ENCODE peak calls at places on chromosomes 2 and 18, in ten cellular contexts. D, U, O, S, H, L, R, P, N and V are unnamed samples.

GRCh38 chr2:96258393-96259022 is 7.3 kb downstream of the TMEM127 start:
- DNase-seq in N (no peak), L (no peak), P (no peak), R (peak; percentile 78), U (no peak), D (no peak), S (peak; percentile 46), H (no peak), O (peak; percentile 67), V (peak; percentile 48)

GRCh38 chr18:5294113-5294617 is 1.4 kb downstream of the ZBTB14 start:
- DNase-seq in S (no peak), L (no peak), N (no peak), H (peak; percentile 65), O (peak; percentile 55), U (no peak), P (no peak), R (no peak), D (no peak), V (no peak)

GRCh38 chr2:83689402-83689801 is 769.7 kb downstream of the SUCLG1 start:
- DNase-seq in S (no peak), D (peak; percentile 19), P (no peak), U (no peak), R (no peak), N (no peak), L (no peak), H (no peak), O (no peak), V (no peak)

GRCh38 chr2:174336403-174337336 is 1.9 kb downstream of the SP9 start:
- DNase-seq in S (no peak), U (no peak), P (no peak), N (no peak), D (peak; percentile 48), L (peak; percentile 73), O (peak; percentile 66), H (peak; percentile 53), R (peak; percentile 79), V (peak; percentile 51)

GRCh38 chr2:174522553-174522952 is 35.7 kb upstream of the GPR155 start:
- DNase-seq in S (no peak), P (no peak), D (no peak), N (no peak), L (no peak), R (no peak), O (no peak), H (peak; percentile 15), U (no peak), V (no peak)

GRCh38 chr2:47645246-47645645 is 137.7 kb upstream of the MSH6 start:
- DNase-seq in U (no peak), N (no peak), P (no peak), O (no peak), S (no peak), L (no peak), R (no peak), D (no peak), H (no peak), V (no peak)

GRCh38 chr2:10301946-10302478 is 692 bp upstream of the HPCAL1 start:
- DNase-seq in H (no peak), D (no peak), L (no peak), N (no peak), R (no peak), S (no peak), O (no peak), U (no peak), P (no peak), V (no peak)

GRCh38 chr2:208441951-208442350 is 35.4 kb downstream of the PTH2R start:
- DNase-seq in O (no peak), D (no peak), N (no peak), U (no peak), R (no peak), H (no peak), P (no peak), S (no peak), L (no peak), V (no peak)

GRCh38 chr18:58054041-58054733 is 10.2 kb downstream of the NEDD4L start:
- DNase-seq in S (no peak), D (no peak), L (no peak), N (peak; percentile 56), O (no peak), U (no peak), P (no peak), R (no peak), H (no peak), V (no peak)

GRCh38 chr2:127011796-127012195 is 95.2 kb downstream of the BIN1 start:
- DNase-seq in N (no peak), R (no peak), L (no peak), U (no peak), S (no peak), H (no peak), O (no peak), D (no peak), P (no peak), V (no peak)

GRCh38 chr2:6222296-6222695 is 530.1 kb downstream of the SOX11 start:
- DNase-seq in H (no peak), L (no peak), N (no peak), D (no peak), R (no peak), S (no peak), O (no peak), U (no peak), P (no peak), V (no peak)

GRCh38 chr2:118492335-118492734 is 355.1 kb downstream of the EN1 start:
- DNase-seq in O (no peak), R (no peak), U (no peak), D (peak; percentile 24), P (no peak), L (no peak), S (no peak), N (no peak), H (peak; percentile 37), V (no peak)

GRCh38 chr18:63101811-63102210 is 217.8 kb downstream of the BCL2 start:
- DNase-seq in P (no peak), O (no peak), N (no peak), L (no peak), H (no peak), R (no peak), U (no peak), S (no peak), D (no peak), V (no peak)

GRCh38 chr2:3147641-3148530 is 229.7 kb downstream of the EIPR1 start:
- DNase-seq in U (no peak), L (no peak), N (no peak), S (no peak), O (no peak), R (no peak), D (no peak), P (no peak), H (no peak), V (no peak)

GRCh38 chr2:3146772-3147640 is 230.6 kb downstream of the EIPR1 start:
- DNase-seq in D (no peak), N (no peak), L (no peak), U (no peak), O (no peak), R (no peak), P (no peak), S (no peak), H (no peak), V (no peak)

GRCh38 chr2:3144856-3145255 is 232.8 kb downstream of the EIPR1 start:
- DNase-seq in O (no peak), N (no peak), P (no peak), H (no peak), D (no peak), L (no peak), U (no peak), S (no peak), R (no peak), V (no peak)

GRCh38 chr2:3145471-3146027 is 232.1 kb downstream of the EIPR1 start:
- DNase-seq in D (no peak), N (no peak), H (no peak), P (no peak), U (no peak), L (no peak), R (no peak), O (no peak), S (no peak), V (no peak)

GRCh38 chr2:3146175-3146574 is 231.4 kb downstream of the EIPR1 start:
- DNase-seq in S (no peak), O (no peak), H (no peak), R (no peak), P (no peak), D (no peak), U (no peak), N (no peak), L (no peak), V (no peak)
- H3K27me3 ChIP-seq in S (no peaks in the 10 kb centered on the region), O (no peaks in the 10 kb centered on the region), H (no peaks in the 10 kb centered on the region), R (no peaks in the 10 kb centered on the region), P (no peaks in the 10 kb centered on the region), D (no peaks in the 10 kb centered on the region), U (no peaks in the 10 kb centered on the region), N (no peaks in the 10 kb centered on the region), L (no peaks in the 10 kb centered on the region), V (no peaks in the 10 kb centered on the region)

DNA sequence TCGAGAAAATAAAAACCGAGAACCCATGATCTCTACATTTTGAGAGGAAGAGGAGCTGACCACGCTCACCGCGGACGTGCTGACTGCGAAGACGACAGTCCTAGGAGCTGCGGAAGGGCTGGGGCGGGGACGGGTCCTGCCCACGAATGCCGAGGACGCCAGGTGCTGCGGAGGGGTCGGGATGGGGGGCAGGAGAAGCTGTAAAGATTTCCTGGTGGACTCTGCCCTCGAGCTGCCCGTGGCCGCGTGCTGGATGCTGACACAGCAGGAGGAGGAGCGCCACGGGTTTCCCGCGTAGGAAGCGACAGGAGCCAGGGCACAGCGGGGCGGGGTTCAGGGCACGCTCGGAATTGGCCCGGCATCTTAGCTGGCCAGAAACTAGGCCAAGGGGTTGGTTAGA is 22.2 kb downstream of the ZSCAN30 start:
- DNase-seq in N (no peak), O (peak; percentile 67), H (peak; percentile 80), S (peak; percentile 11), U (peak; percentile 32), P (no peak), L (peak; percentile 65), D (no peak), R (no peak), V (peak; percentile 53)
- H3K9me3 ChIP-seq in N (no peaks in the 10 kb centered on the region), O (peaks cover 5% of the 10 kb centered on the region), H (no peaks in the 10 kb centered on the region), S (peaks cover 4% of the 10 kb centered on the region), U (no peaks in the 10 kb centered on the region), P (peaks cover 11% of the 10 kb centered on the region), L (no peaks in the 10 kb centered on the region), D (no peaks in the 10 kb centered on the region), R (no peaks in the 10 kb centered on the region), V (no peaks in the 10 kb centered on the region)

DNA sequence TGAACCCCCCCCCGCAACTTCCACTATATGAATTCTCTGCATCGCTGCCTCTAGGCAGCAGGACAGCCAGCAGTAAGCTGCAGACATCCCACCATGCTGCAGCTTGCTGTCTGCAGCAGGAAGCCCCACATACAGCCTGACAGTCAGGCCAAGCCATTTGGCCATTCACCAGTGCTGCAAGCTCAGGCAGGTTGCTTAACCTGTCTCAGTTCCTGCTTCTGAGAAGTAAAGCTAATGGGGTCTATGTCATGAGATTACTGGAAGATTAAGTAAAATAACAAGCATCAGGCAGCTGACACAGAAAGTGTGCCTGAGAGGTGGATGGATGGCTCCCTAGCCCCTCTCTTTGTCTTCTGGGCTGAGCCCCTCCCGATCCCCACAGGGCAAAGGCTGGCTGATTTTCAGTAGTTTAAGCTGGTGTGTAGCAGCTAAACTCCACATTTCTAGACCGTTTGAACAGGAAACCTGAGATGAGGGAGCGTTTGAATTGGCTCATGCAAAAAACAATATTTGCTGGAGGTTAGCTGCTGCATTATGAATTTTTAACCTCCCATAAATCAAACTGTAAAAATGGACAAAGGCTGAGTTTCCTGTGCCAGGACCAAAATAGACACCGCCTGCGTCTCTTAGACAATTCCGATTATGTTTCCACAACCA is 193.8 kb upstream of the ARL4C start:
- DNase-seq in P (no peak), N (no peak), R (no peak), S (no peak), O (no peak), H (no peak), D (no peak), U (no peak), L (no peak), V (no peak)
- H3K27ac ChIP-seq in P (no peak overlapping the region), N (no peak overlapping the region), R (no peak overlapping the region), S (no peak overlapping the region), O (no peak overlapping the region), H (no peak overlapping the region), D (no peak overlapping the region), U (peak overlapping the region; percentile 55), L (no peak overlapping the region), V (no peak overlapping the region)

GRCh38 chr2:213846856-213847255 is 562.6 kb downstream of the SPAG16 start:
- DNase-seq in U (no peak), O (no peak), D (no peak), N (no peak), H (no peak), L (no peak), P (no peak), S (no peak), R (no peak), V (no peak)
- H3K27me3 ChIP-seq in U (no peaks in the 10 kb centered on the region), O (no peaks in the 10 kb centered on the region), D (no peaks in the 10 kb centered on the region), N (no peaks in the 10 kb centered on the region), H (no peaks in the 10 kb centered on the region), L (no peaks in the 10 kb centered on the region), P (no peaks in the 10 kb centered on the region), S (no peaks in the 10 kb centered on the region), R (no peaks in the 10 kb centered on the region), V (no peaks in the 10 kb centered on the region)